ENCODE peak calls at places on chromosomes 13 and 19, in eight cellular contexts. X, F, P, O, V, S, T and R are unnamed samples.

GRCh38 chr13:21817878-21818277 is 147.0 kb downstream of the FGF9 start:
- DNase-seq in T (no peak), F (no peak), O (no peak), V (no peak), S (no peak), X (no peak), P (no peak), R (no peak)

GRCh38 chr19:58170860-58171259 is 12.0 kb upstream of the ZNF274 start:
- DNase-seq in S (peak), V (no peak), F (no peak), O (no peak), P (no peak), X (peak), T (no peak), R (no peak)

GRCh38 chr19:49894011-49894664 is 2.5 kb downstream of the IL4I1 start:
- DNase-seq in X (no peak), V (no peak), O (no peak), F (no peak), P (no peak), S (no peak), T (no peak), R (no peak)

GRCh38 chr19:41408256-41408655 is 10.6 kb downstream of the BCKDHA start:
- DNase-seq in P (no peak), X (no peak), F (no peak), V (no peak), O (no peak), S (no peak), T (no peak), R (no peak)

GRCh38 chr19:18848860-18849661 is 17.3 kb downstream of the UPF1 start:
- DNase-seq in V (no peak), X (peak), P (peak), S (no peak), T (peak), O (peak), F (peak), R (no peak)

GRCh38 chr19:49347835-49348234 is 12.6 kb downstream of the CD37 start:
- DNase-seq in P (no peak), S (peak), T (no peak), V (no peak), F (no peak), O (no peak), X (peak), R (no peak)

GRCh38 chr13:100409132-100409531 is 179.5 kb downstream of the GGACT start:
- DNase-seq in O (no peak), V (no peak), F (no peak), P (no peak), X (peak), T (no peak), S (no peak), R (no peak)

GRCh38 chr13:108957369-108958012 is 328.1 kb downstream of the MYO16 start:
- DNase-seq in P (no peak), X (peak), O (no peak), V (no peak), T (no peak), F (no peak), S (peak), R (no peak)

GRCh38 chr19:16403151-16403977 is 68.4 kb downstream of the EPS15L1 start:
- DNase-seq in F (peak), X (no peak), S (no peak), P (peak), T (no peak), O (no peak), V (no peak), R (no peak)

GRCh38 chr13:49454388-49455015 is 10.4 kb downstream of the SETDB2 start:
- DNase-seq in V (no peak), S (no peak), O (no peak), P (no peak), X (no peak), T (no peak), F (no peak), R (no peak)

GRCh38 chr13:27261376-27261775 is 9.3 kb upstream of the RASL11A start:
- DNase-seq in V (no peak), F (no peak), O (no peak), S (no peak), P (no peak), T (no peak), X (no peak), R (no peak)

GRCh38 chr13:48853381-48854102 is 122.2 kb upstream of the FNDC3A start:
- DNase-seq in P (no peak), S (no peak), T (peak), X (peak), F (no peak), O (no peak), V (no peak), R (no peak)

GRCh38 chr13:24675806-24676570 is 4.2 kb upstream of the ATP12A start:
- DNase-seq in T (no peak), X (no peak), P (no peak), V (no peak), O (no peak), F (no peak), S (no peak), R (no peak)

GRCh38 chr13:42883771-42884170 is 102.4 kb downstream of the FAM216B start:
- DNase-seq in V (no peak), O (no peak), F (peak), X (peak), T (no peak), P (no peak), S (peak), R (peak)

GRCh38 chr13:29702912-29703351 is 107.4 kb upstream of the SLC7A1 start:
- DNase-seq in T (no peak), P (peak), X (peak), V (no peak), O (no peak), S (no peak), F (peak), R (no peak)

GRCh38 chr13:78265098-78265497 is 338.3 kb downstream of the POU4F1 start:
- DNase-seq in O (no peak), S (no peak), V (no peak), F (no peak), X (no peak), P (peak), T (no peak), R (no peak)